ENCODE peak calls at places on chromosomes 1 and 21, in seven cellular contexts. One of them, this sample, is unnamed.

GRCh38 chr1:28984311-28984684 is 69.9 kb downstream of the EPB41 start:
- DNase-seq in HFF-Myc: no peak
- DNase-seq in tibial artery: no peak
- DNase-seq in mammary epithelial cell: no peak
- DNase-seq in nephron progenitor cell: no peak
- DNase-seq in uterus: no peak
- DNase-seq in pancreas: no peak
- DNase-seq in this sample: no peak

GRCh38 chr21:32403201-32403701 is 9.3 kb upstream of the EVA1C start:
- DNase-seq in tibial artery: peak
- DNase-seq in uterus: peak
- DNase-seq in nephron progenitor cell: peak
- DNase-seq in pancreas: peak
- DNase-seq in HFF-Myc: peak
- DNase-seq in mammary epithelial cell: peak
- DNase-seq in this sample: peak

GRCh38 chr1:78053498-78053897 is 7.7 kb downstream of the GIPC2 start:
- DNase-seq in tibial artery: no peak
- DNase-seq in pancreas: no peak
- DNase-seq in nephron progenitor cell: no peak
- DNase-seq in HFF-Myc: no peak
- DNase-seq in uterus: no peak
- DNase-seq in mammary epithelial cell: no peak
- DNase-seq in this sample: no peak

GRCh38 chr21:32448803-32449594 is 36.5 kb downstream of the EVA1C start:
- DNase-seq in HFF-Myc: no peak
- DNase-seq in uterus: no peak
- DNase-seq in tibial artery: no peak
- DNase-seq in nephron progenitor cell: no peak
- DNase-seq in mammary epithelial cell: no peak
- DNase-seq in pancreas: no peak
- DNase-seq in this sample: no peak

GRCh38 chr1:100038401-100039306 is 68.9 kb downstream of the SLC35A3 start:
- DNase-seq in uterus: peak
- DNase-seq in HFF-Myc: no peak
- DNase-seq in tibial artery: peak
- DNase-seq in mammary epithelial cell: peak
- DNase-seq in nephron progenitor cell: peak
- DNase-seq in pancreas: peak
- DNase-seq in this sample: peak

GRCh38 chr1:84355556-84355955 is 42.7 kb upstream of the DNASE2B start:
- DNase-seq in pancreas: no peak
- DNase-seq in tibial artery: no peak
- DNase-seq in mammary epithelial cell: no peak
- DNase-seq in nephron progenitor cell: no peak
- DNase-seq in HFF-Myc: no peak
- DNase-seq in uterus: no peak
- DNase-seq in this sample: no peak

GRCh38 chr21:38148046-38148445 is 108.7 kb upstream of the KCNJ15 start:
- DNase-seq in nephron progenitor cell: no peak
- DNase-seq in HFF-Myc: no peak
- DNase-seq in mammary epithelial cell: peak
- DNase-seq in tibial artery: no peak
- DNase-seq in pancreas: no peak
- DNase-seq in uterus: no peak
- DNase-seq in this sample: no peak

GRCh38 chr1:217425528-217425927 is 205.4 kb downstream of the GPATCH2 start:
- DNase-seq in uterus: no peak
- DNase-seq in nephron progenitor cell: no peak
- DNase-seq in tibial artery: no peak
- DNase-seq in HFF-Myc: peak
- DNase-seq in pancreas: no peak
- DNase-seq in mammary epithelial cell: no peak
- DNase-seq in this sample: no peak

GRCh38 chr1:21869620-21870121 is 57.6 kb downstream of the LDLRAD2 start:
- DNase-seq in pancreas: peak
- DNase-seq in uterus: peak
- DNase-seq in HFF-Myc: peak
- DNase-seq in tibial artery: peak
- DNase-seq in nephron progenitor cell: no peak
- DNase-seq in mammary epithelial cell: peak
- DNase-seq in this sample: no peak

GRCh38 chr1:116325922-116326321 is 47.1 kb upstream of the ATP1A1 start:
- DNase-seq in nephron progenitor cell: no peak
- DNase-seq in mammary epithelial cell: no peak
- DNase-seq in pancreas: no peak
- DNase-seq in HFF-Myc: no peak
- DNase-seq in tibial artery: no peak
- DNase-seq in uterus: no peak
- DNase-seq in this sample: no peak

GRCh38 chr1:192879416-192879815 is 70.6 kb downstream of the RGS2 start:
- DNase-seq in uterus: no peak
- DNase-seq in tibial artery: no peak
- DNase-seq in pancreas: no peak
- DNase-seq in nephron progenitor cell: no peak
- DNase-seq in mammary epithelial cell: peak
- DNase-seq in HFF-Myc: no peak
- DNase-seq in this sample: no peak

GRCh38 chr1:107405241-107405640 is 264.4 kb downstream of the NTNG1 start:
- DNase-seq in uterus: no peak
- DNase-seq in pancreas: no peak
- DNase-seq in tibial artery: no peak
- DNase-seq in HFF-Myc: peak
- DNase-seq in mammary epithelial cell: peak
- DNase-seq in nephron progenitor cell: no peak
- DNase-seq in this sample: no peak

GRCh38 chr1:25926731-25927496 is 20.7 kb upstream of the STMN1 start:
- DNase-seq in pancreas: no peak
- DNase-seq in tibial artery: no peak
- DNase-seq in uterus: no peak
- DNase-seq in nephron progenitor cell: no peak
- DNase-seq in HFF-Myc: no peak
- DNase-seq in mammary epithelial cell: no peak
- DNase-seq in this sample: no peak

GRCh38 chr1:27606708-27607238 is 2.8 kb upstream of the AHDC1 start:
- DNase-seq in pancreas: no peak
- DNase-seq in tibial artery: no peak
- DNase-seq in HFF-Myc: no peak
- DNase-seq in uterus: no peak
- DNase-seq in mammary epithelial cell: peak
- DNase-seq in nephron progenitor cell: no peak
- DNase-seq in this sample: no peak

GRCh38 chr1:66480162-66480561 is 53.8 kb upstream of the SGIP1 start:
- DNase-seq in nephron progenitor cell: no peak
- DNase-seq in pancreas: no peak
- DNase-seq in uterus: no peak
- DNase-seq in HFF-Myc: no peak
- DNase-seq in tibial artery: no peak
- DNase-seq in mammary epithelial cell: no peak
- DNase-seq in this sample: no peak

GRCh38 chr1:150186789-150187559 is 37.3 kb downstream of the PLEKHO1 start:
- DNase-seq in tibial artery: no peak
- DNase-seq in uterus: no peak
- DNase-seq in HFF-Myc: no peak
- DNase-seq in pancreas: no peak
- DNase-seq in nephron progenitor cell: peak
- DNase-seq in mammary epithelial cell: peak
- DNase-seq in this sample: peak

GRCh38 chr1:52057876-52058275 is 1.8 kb downstream of the BTF3L4 start:
- DNase-seq in pancreas: no peak
- DNase-seq in mammary epithelial cell: no peak
- DNase-seq in uterus: no peak
- DNase-seq in nephron progenitor cell: no peak
- DNase-seq in HFF-Myc: no peak
- DNase-seq in tibial artery: no peak
- DNase-seq in this sample: no peak

GRCh38 chr21:33857846-33858671 is 57.5 kb downstream of the ATP5PO start:
- DNase-seq in nephron progenitor cell: no peak
- DNase-seq in pancreas: no peak
- DNase-seq in HFF-Myc: no peak
- DNase-seq in uterus: no peak
- DNase-seq in tibial artery: no peak
- DNase-seq in mammary epithelial cell: no peak
- DNase-seq in this sample: no peak

GRCh38 chr21:33856893-33857527 is 58.6 kb downstream of the ATP5PO start:
- DNase-seq in tibial artery: no peak
- DNase-seq in HFF-Myc: no peak
- DNase-seq in mammary epithelial cell: no peak
- DNase-seq in uterus: no peak
- DNase-seq in pancreas: no peak
- DNase-seq in nephron progenitor cell: no peak
- DNase-seq in this sample: no peak

GRCh38 chr21:33852495-33852894 is 63.1 kb downstream of the ATP5PO start:
- DNase-seq in HFF-Myc: no peak
- DNase-seq in pancreas: no peak
- DNase-seq in uterus: no peak
- DNase-seq in tibial artery: no peak
- DNase-seq in nephron progenitor cell: no peak
- DNase-seq in mammary epithelial cell: no peak
- DNase-seq in this sample: no peak

GRCh38 chr21:33854604-33855003 is 61.0 kb downstream of the ATP5PO start:
- DNase-seq in HFF-Myc: no peak
- DNase-seq in pancreas: no peak
- DNase-seq in nephron progenitor cell: no peak
- DNase-seq in uterus: no peak
- DNase-seq in tibial artery: no peak
- DNase-seq in mammary epithelial cell: peak
- DNase-seq in this sample: no peak

GRCh38 chr21:33855190-33855589 is 60.4 kb downstream of the ATP5PO start:
- DNase-seq in HFF-Myc: no peak
- DNase-seq in tibial artery: no peak
- DNase-seq in pancreas: no peak
- DNase-seq in nephron progenitor cell: no peak
- DNase-seq in mammary epithelial cell: no peak
- DNase-seq in uterus: no peak
- DNase-seq in this sample: no peak
- TF ChIP-seq CTCF in HFF-Myc: peak
- TF ChIP-seq CTCF in tibial artery: no peak
- TF ChIP-seq CTCF in pancreas: no peak
- TF ChIP-seq CTCF in nephron progenitor cell: no peak
- TF ChIP-seq CTCF in mammary epithelial cell: peak
- TF ChIP-seq CTCF in uterus: no peak
- TF ChIP-seq CTCF in this sample: peak

GRCh38 chr1:24156542-24157260 is 13.8 kb upstream of the IL22RA1 start:
- DNase-seq in tibial artery: no peak
- DNase-seq in pancreas: no peak
- DNase-seq in mammary epithelial cell: no peak
- DNase-seq in nephron progenitor cell: no peak
- DNase-seq in uterus: no peak
- DNase-seq in HFF-Myc: no peak
- DNase-seq in this sample: no peak

GRCh38 chr1:24161270-24161669 is 18.3 kb upstream of the IL22RA1 start:
- DNase-seq in tibial artery: no peak
- DNase-seq in pancreas: no peak
- DNase-seq in nephron progenitor cell: no peak
- DNase-seq in HFF-Myc: no peak
- DNase-seq in uterus: no peak
- DNase-seq in mammary epithelial cell: no peak
- DNase-seq in this sample: no peak

GRCh38 chr1:24159366-24159765 is 16.4 kb upstream of the IL22RA1 start:
- DNase-seq in nephron progenitor cell: no peak
- DNase-seq in pancreas: no peak
- DNase-seq in HFF-Myc: no peak
- DNase-seq in uterus: no peak
- DNase-seq in tibial artery: no peak
- DNase-seq in mammary epithelial cell: no peak
- DNase-seq in this sample: no peak

GRCh38 chr1:24155011-24155782 is 12.3 kb upstream of the IL22RA1 start:
- DNase-seq in HFF-Myc: no peak
- DNase-seq in pancreas: peak
- DNase-seq in mammary epithelial cell: peak
- DNase-seq in nephron progenitor cell: no peak
- DNase-seq in uterus: no peak
- DNase-seq in tibial artery: no peak
- DNase-seq in this sample: no peak

DNA sequence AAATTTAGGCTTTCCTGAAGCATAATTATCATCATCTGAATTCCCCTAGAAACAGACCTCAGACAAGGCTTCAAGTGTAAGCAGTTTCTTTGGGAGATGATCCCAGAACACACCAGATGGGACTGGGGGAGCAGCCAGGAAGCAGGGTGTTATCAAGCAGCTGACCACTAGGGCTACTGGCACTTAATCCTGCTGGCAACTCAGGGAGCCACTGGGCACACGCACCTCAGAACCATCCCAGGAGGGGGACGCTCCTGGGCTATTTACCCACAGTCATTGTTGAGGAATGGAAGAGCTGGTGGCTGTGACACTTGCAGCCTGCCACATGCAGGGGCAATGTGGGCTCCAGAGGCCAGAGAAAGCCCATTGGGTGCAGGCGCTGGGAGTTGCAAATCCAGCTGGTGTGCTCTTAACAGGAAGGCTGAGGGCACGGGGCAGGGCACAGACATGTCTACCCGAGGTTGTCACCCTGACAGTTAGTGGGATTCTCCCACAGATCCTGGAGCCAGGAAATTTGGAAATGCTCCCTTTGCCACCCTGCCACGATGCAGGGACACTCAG is 15.1 kb upstream of the IL22RA1 start:
- DNase-seq in uterus: no peak
- DNase-seq in nephron progenitor cell: no peak
- DNase-seq in HFF-Myc: no peak
- DNase-seq in mammary epithelial cell: no peak
- DNase-seq in pancreas: no peak
- DNase-seq in tibial artery: no peak
- DNase-seq in this sample: no peak
- TF ChIP-seq CTCF in uterus: no peak
- TF ChIP-seq CTCF in nephron progenitor cell: peak
- TF ChIP-seq CTCF in HFF-Myc: peak
- TF ChIP-seq CTCF in mammary epithelial cell: peak
- TF ChIP-seq CTCF in pancreas: no peak
- TF ChIP-seq CTCF in tibial artery: no peak
- TF ChIP-seq CTCF in this sample: peak

DNA sequence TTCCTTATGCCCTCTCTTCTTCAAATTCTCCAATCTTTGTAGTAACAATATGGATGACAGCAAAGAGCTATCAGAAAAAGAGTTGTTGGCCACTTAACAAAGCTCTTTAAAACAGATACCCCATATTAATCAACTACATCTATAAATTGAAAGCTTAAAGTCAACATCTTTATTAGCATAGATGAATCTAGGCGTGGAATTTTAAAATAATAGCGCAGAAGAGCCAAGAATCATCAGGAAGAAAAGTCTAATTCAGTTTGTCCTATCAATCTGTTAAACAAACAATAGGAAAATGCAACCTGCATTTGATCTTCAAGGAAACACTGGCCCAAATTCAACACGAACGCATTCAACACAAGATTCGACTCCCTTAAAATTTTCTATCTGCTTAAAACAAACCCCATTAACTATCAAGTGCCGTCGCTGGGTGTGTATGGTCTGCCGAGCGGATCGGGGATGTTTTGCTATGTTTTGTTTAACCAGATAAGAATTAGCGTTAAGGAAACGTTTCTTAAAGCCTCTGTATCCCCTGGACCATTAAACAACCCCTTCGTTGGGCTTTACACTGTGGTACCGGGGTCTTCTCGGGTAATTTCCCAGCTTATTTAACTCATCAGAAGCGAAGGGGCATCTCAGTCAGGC is 1.0 kb downstream of the LYST start:
- DNase-seq in tibial artery: no peak
- DNase-seq in mammary epithelial cell: no peak
- DNase-seq in HFF-Myc: no peak
- DNase-seq in pancreas: no peak
- DNase-seq in nephron progenitor cell: no peak
- DNase-seq in uterus: no peak
- DNase-seq in this sample: no peak
- TF ChIP-seq CTCF in tibial artery: no peak
- TF ChIP-seq CTCF in mammary epithelial cell: no peak
- TF ChIP-seq CTCF in HFF-Myc: no peak
- TF ChIP-seq CTCF in pancreas: no peak
- TF ChIP-seq CTCF in nephron progenitor cell: no peak
- TF ChIP-seq CTCF in uterus: no peak
- TF ChIP-seq CTCF in this sample: no peak

GRCh38 chr1:10659218-10659617 is 137.2 kb downstream of the CASZ1 start:
- DNase-seq in tibial artery: no peak
- DNase-seq in pancreas: no peak
- DNase-seq in nephron progenitor cell: no peak
- DNase-seq in HFF-Myc: no peak
- DNase-seq in mammary epithelial cell: no peak
- DNase-seq in uterus: no peak
- DNase-seq in this sample: no peak
- TF ChIP-seq CTCF in tibial artery: no peak
- TF ChIP-seq CTCF in pancreas: no peak
- TF ChIP-seq CTCF in nephron progenitor cell: no peak
- TF ChIP-seq CTCF in HFF-Myc: no peak
- TF ChIP-seq CTCF in mammary epithelial cell: no peak
- TF ChIP-seq CTCF in uterus: no peak
- TF ChIP-seq CTCF in this sample: no peak